ENCODE peak calls at places on chromosomes 16 and 17, in four cellular contexts. E is AG10803, P is neural progenitor cell, W is MM.1S. N is an unnamed sample.

GRCh38 chr17:43175213-43176118 is 4.5 kb downstream of the NBR1 start:
- DNase-seq in E (peak), P (no peak), W (no peak), N (no peak)

GRCh38 chr16:4316732-4317461 is 1.0 kb downstream of the GLIS2 start:
- DNase-seq in E (no peak), P (no peak), W (no peak), N (no peak)

GRCh38 chr16:19760336-19761060 is 42.4 kb downstream of the IQCK start:
- DNase-seq in E (no peak), P (no peak), W (no peak), N (no peak)

GRCh38 chr17:75652934-75653549 is 13.9 kb downstream of the RECQL5 start:
- DNase-seq in E (no peak), P (peak), W (peak), N (peak)

GRCh38 chr17:7045492-7046126 is 1.7 kb upstream of the SLC16A11 start:
- DNase-seq in E (peak), P (peak), W (peak), N (peak)

GRCh38 chr16:68272501-68273209 is 8.3 kb downstream of the SLC7A6 start:
- DNase-seq in E (no peak), P (no peak), W (peak), N (peak)

GRCh38 chr17:59858167-59858790 is 34.5 kb downstream of the TUBD1 start:
- DNase-seq in E (peak), P (no peak), W (no peak), N (no peak)

GRCh38 chr16:80694950-80695471 is 109.4 kb downstream of the CDYL2 start:
- DNase-seq in E (no peak), P (no peak), W (no peak), N (peak)

GRCh38 chr17:57682667-57683066 is 62.4 kb downstream of the CCDC182 start:
- DNase-seq in E (no peak), P (no peak), W (no peak), N (no peak)

GRCh38 chr17:83083368-83084201 is 4.2 kb downstream of the METRNL start:
- DNase-seq in E (peak), P (no peak), W (no peak), N (no peak)

GRCh38 chr17:31148205-31148604 is 53.4 kb downstream of the NF1 start:
- DNase-seq in E (no peak), P (no peak), W (no peak), N (no peak)

GRCh38 chr17:48192321-48192731 is 84.8 kb downstream of the SNX11 start:
- DNase-seq in E (no peak), P (no peak), W (no peak), N (no peak)

GRCh38 chr16:53282975-53283946 is 151.0 kb upstream of the RBL2 start:
- DNase-seq in E (peak), P (peak), W (peak), N (peak)

DNA sequence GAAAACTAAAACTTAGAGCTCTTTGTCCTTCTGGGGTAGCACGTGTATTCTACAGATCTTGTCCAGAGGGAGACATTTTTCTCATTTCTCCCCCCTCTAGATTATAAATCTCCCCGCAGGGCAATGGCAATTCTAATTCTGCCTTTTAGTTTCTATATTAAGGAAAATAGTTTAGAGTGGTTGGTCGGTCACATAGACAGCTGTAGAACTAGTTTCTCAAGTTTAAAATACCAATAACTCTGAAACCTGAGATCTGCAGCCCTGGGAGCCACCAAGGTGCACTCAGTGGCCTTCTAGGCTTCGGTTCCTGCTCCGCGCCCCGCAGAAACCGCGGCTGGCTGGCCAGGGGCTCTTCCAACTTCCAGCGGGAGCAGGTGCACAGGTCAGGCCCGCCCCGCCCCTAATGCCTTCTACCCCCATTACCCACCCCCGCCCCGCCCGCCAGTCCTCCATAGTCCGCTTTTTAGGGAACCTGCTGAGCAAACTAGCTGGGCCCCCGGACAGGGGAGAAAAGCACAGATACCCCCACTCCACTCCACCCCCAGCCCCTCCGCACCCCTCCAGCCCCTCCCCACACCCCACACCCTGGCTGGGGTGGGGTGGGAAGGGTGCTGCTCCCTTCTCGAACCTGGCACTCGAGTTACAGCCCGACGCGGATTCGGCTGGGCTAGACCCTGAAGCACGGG is 432 bp downstream of the SLFN11 start:
- DNase-seq in E (no peak), P (peak), W (peak), N (peak)
- H3K4me3 ChIP-seq in E (peak), P (peak), W (peak), N (peak)

GRCh38 chr17:16300554-16300953 is 52.7 kb downstream of the CENPV start:
- DNase-seq in E (no peak), P (no peak), W (no peak), N (no peak)

GRCh38 chr17:16302856-16303255 is 50.4 kb downstream of the CENPV start:
- DNase-seq in E (no peak), P (no peak), W (no peak), N (no peak)

GRCh38 chr17:16301963-16302855 is 51.1 kb downstream of the CENPV start:
- DNase-seq in E (no peak), P (no peak), W (no peak), N (no peak)

GRCh38 chr17:16304832-16305231 is 48.4 kb downstream of the CENPV start:
- DNase-seq in E (peak), P (peak), W (no peak), N (peak)
- TF ChIP-seq CTCF in E (peak), P (peak), W (peak), N (peak)

GRCh38 chr16:27242398-27242797 is 26.2 kb downstream of the NSMCE1 start:
- DNase-seq in E (no peak), P (no peak), W (no peak), N (no peak)
- H3K4me3 ChIP-seq in E (peak), P (no peak), W (peak), N (no peak)

DNA sequence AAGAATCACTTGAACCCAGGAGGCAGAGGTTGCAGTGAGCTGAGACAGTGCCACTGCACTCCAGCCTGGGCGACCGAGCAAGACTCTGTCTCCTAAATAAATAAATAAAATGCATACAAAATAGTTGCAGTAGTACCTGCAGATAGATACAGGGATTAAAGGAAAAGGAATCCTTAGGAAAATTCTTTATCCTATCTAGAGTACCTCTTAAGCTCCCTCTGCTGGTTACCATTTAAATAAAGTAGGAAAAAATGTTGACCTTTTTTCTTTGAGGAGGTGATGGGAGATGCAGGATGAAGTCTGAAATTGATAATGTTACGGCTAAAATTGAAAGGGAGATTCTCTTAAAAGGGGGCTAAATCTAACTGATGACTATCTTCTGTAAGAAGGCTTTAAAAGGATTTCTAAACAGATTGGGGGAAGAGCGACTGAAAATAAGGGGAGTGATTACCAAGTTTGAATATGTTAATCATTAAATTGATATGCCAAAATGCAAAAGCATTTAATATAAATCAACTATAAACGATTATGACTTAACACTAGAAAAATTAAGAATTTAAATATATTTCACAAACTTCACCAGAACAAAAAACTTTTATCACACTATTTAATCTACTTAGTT is 29.4 kb downstream of the C16orf87 start:
- DNase-seq in E (peak), P (peak), W (no peak), N (no peak)
- TF ChIP-seq CTCF in E (peak), P (peak), W (peak), N (peak)

DNA sequence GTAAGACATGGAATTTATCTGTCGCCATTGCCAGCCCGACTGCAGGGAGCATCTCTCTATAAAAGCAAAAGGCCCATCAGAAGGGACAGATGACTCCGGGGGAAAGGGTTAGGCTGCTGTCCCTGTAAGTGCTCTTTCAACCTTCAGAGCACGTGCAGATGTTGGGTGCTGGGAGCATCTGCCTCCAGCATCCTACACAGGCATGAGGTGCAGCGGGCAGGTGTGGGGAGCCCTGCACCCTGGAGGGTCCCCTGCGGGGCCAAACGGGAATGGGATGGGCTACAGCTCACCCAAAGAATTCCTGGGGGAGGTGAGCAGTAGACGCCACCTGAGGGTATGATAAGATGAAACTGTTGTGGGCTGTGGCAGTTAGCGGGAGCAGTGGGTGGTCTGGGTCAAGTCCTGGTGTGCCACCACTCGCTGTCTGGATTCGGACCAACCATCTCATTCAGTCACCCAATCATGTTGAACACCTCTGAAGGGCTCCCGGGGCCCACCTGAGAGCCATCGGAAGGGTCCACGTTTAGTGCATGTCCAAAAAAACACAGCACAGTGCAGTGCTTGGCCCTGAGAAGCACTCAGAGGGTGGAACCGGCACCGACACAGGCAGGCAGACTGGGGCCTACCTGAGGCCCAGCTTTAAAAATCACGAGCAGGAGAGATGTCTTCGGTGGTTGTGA is 3.8 kb downstream of the SMCR8 start:
- DNase-seq in E (no peak), P (no peak), W (no peak), N (no peak)
- H3K4me3 ChIP-seq in E (no peak), P (no peak), W (no peak), N (no peak)

GRCh38 chr16:75466760-75467159 is 2.3 kb upstream of the TMEM170A start:
- DNase-seq in E (no peak), P (no peak), W (no peak), N (no peak)

GRCh38 chr16:75461575-75461974 is 2.9 kb downstream of the TMEM170A start:
- DNase-seq in E (no peak), P (no peak), W (no peak), N (no peak)

GRCh38 chr16:75462804-75463203 is 1.7 kb downstream of the TMEM170A start:
- DNase-seq in E (no peak), P (no peak), W (peak), N (peak)

GRCh38 chr16:75460441-75460840 is 4.0 kb downstream of the TMEM170A start:
- DNase-seq in E (peak), P (peak), W (no peak), N (no peak)

DNA sequence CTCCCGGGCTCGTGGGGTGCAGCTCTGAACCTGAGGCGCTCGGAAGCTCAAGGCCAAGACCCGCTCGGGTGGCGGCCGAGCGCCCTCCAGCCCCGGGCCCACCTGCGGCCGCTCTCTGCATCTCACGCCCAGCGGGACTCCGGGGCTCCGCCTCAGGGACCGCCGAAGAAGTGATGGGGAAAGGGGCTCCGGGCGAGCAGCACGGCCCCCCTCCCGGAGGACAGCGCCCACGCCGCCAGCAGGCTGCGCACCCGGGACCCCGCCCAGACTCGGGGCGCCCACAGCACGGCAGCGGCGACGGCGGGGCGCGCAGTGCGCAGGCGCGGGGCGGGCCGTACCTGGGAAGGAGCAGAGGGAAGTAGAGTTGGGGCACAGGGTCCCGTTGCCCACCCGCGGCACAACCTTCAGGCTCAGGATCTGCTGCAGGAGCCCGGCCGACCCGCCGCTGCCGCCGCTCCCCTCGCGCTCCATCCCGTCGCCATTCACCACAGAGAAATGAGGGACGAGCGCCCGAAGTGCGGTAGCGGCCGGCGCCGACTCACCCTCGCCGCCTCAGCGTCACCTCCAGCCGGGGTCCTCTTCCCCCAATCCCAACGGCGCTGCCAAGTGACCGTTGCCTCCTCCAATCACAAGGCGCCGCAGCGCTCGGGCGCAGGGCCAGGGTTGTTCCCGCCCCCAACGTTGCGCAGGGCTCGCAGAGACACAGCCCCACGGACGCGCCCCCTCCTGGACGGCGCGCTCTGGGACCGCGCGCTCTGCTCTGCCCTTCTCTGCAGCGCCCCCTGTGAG is at the start of gene TMEM170A:
- DNase-seq in E (peak), P (peak), W (peak), N (peak)
- TF ChIP-seq CTCF in E (peak), P (peak), W (peak), N (peak)

DNA sequence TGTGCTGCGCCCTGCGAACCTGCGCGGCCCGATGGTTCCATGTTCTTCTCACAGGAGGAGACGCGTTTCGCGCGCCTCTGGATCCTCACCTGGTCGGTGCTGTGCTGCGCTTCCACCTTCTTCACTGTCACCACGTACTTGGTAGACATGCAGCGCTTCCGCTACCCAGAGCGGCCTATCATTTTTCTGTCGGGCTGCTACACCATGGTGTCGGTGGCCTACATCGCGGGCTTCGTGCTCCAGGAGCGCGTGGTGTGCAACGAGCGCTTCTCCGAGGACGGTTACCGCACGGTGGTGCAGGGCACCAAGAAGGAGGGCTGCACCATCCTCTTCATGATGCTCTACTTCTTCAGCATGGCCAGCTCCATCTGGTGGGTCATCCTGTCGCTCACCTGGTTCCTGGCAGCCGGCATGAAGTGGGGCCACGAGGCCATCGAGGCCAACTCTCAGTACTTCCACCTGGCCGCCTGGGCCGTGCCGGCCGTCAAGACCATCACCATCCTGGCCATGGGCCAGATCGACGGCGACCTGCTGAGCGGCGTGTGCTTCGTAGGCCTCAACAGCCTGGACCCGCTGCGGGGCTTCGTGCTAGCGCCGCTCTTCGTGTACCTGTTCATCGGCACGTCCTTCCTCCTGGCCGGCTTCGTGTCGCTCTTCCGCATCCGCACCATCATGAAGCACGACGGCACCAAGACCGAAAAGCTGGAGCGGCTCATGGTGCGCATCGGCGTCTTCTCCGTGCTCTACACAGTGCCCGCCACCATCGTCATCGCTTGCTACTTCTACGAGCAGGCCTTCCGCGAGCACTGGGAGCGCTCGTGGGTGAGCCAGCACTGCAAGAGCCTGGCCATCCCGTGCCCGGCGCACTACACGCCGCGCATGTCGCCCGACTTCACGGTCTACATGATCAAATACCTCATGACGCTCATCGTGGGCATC is 1.3 kb downstream of the FZD2 start:
- DNase-seq in E (no peak), P (peak), W (no peak), N (no peak)
- H3K4me3 ChIP-seq in E (peak), P (peak), W (no peak), N (no peak)

GRCh38 chr17:4499431-4500187 is 928 bp downstream of the SPNS2 start:
- DNase-seq in E (no peak), P (peak), W (no peak), N (no peak)

GRCh38 chr17:4501295-4501949 is 2.7 kb downstream of the SPNS2 start:
- DNase-seq in E (no peak), P (no peak), W (no peak), N (no peak)

GRCh38 chr17:4498461-4499397 is at the start of gene SPNS2:
- DNase-seq in E (peak), P (peak), W (peak), N (peak)

GRCh38 chr17:4502466-4503154 is 3.9 kb downstream of the SPNS2 start:
- DNase-seq in E (no peak), P (no peak), W (no peak), N (no peak)

GRCh38 chr17:4500188-4500565 is 1.5 kb downstream of the SPNS2 start:
- DNase-seq in E (no peak), P (no peak), W (no peak), N (no peak)
- TF ChIP-seq CTCF in E (no peak), P (no peak), W (no peak), N (no peak)